ENCODE peak calls at places on chromosome X, in five cellular contexts. One of them, this sample, is unnamed.

GRCh38 chrX:20361890-20362262 is 95.2 kb upstream of the RPS6KA3 start:
- DNase-seq in pancreas: no peak
- DNase-seq in endothelial cell: no peak
- DNase-seq in fibroblast of gingiva: peak; percentile 47
- DNase-seq in dermis blood vessel endothelial cell: no peak
- DNase-seq in this sample: no peak

GRCh38 chrX:1794586-1794985 is 179.7 kb downstream of the ASMT start:
- DNase-seq in pancreas: no peak
- DNase-seq in endothelial cell: no peak
- DNase-seq in fibroblast of gingiva: no peak
- DNase-seq in dermis blood vessel endothelial cell: no peak
- DNase-seq in this sample: no peak

GRCh38 chrX:130830599-130831346 is 72.2 kb downstream of the ENOX2 start:
- DNase-seq in pancreas: no peak
- DNase-seq in endothelial cell: no peak
- DNase-seq in fibroblast of gingiva: no peak
- DNase-seq in dermis blood vessel endothelial cell: no peak
- DNase-seq in this sample: no peak

GRCh38 chrX:108947205-108947604 is 210.8 kb upstream of the IRS4 start:
- DNase-seq in pancreas: no peak
- DNase-seq in endothelial cell: no peak
- DNase-seq in fibroblast of gingiva: no peak
- DNase-seq in dermis blood vessel endothelial cell: no peak
- DNase-seq in this sample: no peak

GRCh38 chrX:13140007-13140406 is 95.6 kb upstream of the FAM9C start:
- DNase-seq in pancreas: peak; percentile 56
- DNase-seq in endothelial cell: no peak
- DNase-seq in fibroblast of gingiva: no peak
- DNase-seq in dermis blood vessel endothelial cell: no peak
- DNase-seq in this sample: no peak

GRCh38 chrX:153762636-153763173 is 1.3 kb upstream of the PLXNB3 start:
- DNase-seq in pancreas: no peak
- DNase-seq in endothelial cell: no peak
- DNase-seq in fibroblast of gingiva: no peak
- DNase-seq in dermis blood vessel endothelial cell: no peak
- DNase-seq in this sample: no peak

GRCh38 chrX:135315864-135316263 is 6.6 kb downstream of the ETDC start:
- DNase-seq in pancreas: no peak
- DNase-seq in endothelial cell: no peak
- DNase-seq in fibroblast of gingiva: no peak
- DNase-seq in dermis blood vessel endothelial cell: no peak
- DNase-seq in this sample: no peak

GRCh38 chrX:49061916-49062315 is 3.1 kb downstream of the CCDC120 start:
- DNase-seq in pancreas: no peak
- DNase-seq in endothelial cell: no peak
- DNase-seq in fibroblast of gingiva: no peak
- DNase-seq in dermis blood vessel endothelial cell: no peak
- DNase-seq in this sample: no peak

GRCh38 chrX:114924423-114924822 is 93.0 kb downstream of the IL13RA2 start:
- DNase-seq in pancreas: no peak
- DNase-seq in endothelial cell: no peak
- DNase-seq in fibroblast of gingiva: no peak
- DNase-seq in dermis blood vessel endothelial cell: no peak
- DNase-seq in this sample: no peak

GRCh38 chrX:110989869-110990268 is 106.1 kb upstream of the PAK3 start:
- DNase-seq in pancreas: no peak
- DNase-seq in endothelial cell: no peak
- DNase-seq in fibroblast of gingiva: no peak
- DNase-seq in dermis blood vessel endothelial cell: no peak
- DNase-seq in this sample: no peak

GRCh38 chrX:106902684-106903083 is 457 bp downstream of the RIPPLY1 start:
- DNase-seq in pancreas: no peak
- DNase-seq in endothelial cell: no peak
- DNase-seq in fibroblast of gingiva: no peak
- DNase-seq in dermis blood vessel endothelial cell: no peak
- DNase-seq in this sample: no peak

GRCh38 chrX:7996414-7996813 is 69.2 kb upstream of the PNPLA4 start:
- DNase-seq in pancreas: no peak
- DNase-seq in endothelial cell: peak; percentile 24
- DNase-seq in fibroblast of gingiva: peak; percentile 1
- DNase-seq in dermis blood vessel endothelial cell: peak; percentile 48
- DNase-seq in this sample: peak; percentile 2

GRCh38 chrX:143635915-143636314 is at the start of gene SLITRK4:
- DNase-seq in pancreas: no peak
- DNase-seq in endothelial cell: peak; percentile 50
- DNase-seq in fibroblast of gingiva: no peak
- DNase-seq in dermis blood vessel endothelial cell: no peak
- DNase-seq in this sample: peak; percentile 6

GRCh38 chrX:64996805-64997204 is 20.6 kb upstream of the ZC4H2 start:
- DNase-seq in pancreas: no peak
- DNase-seq in endothelial cell: no peak
- DNase-seq in fibroblast of gingiva: no peak
- DNase-seq in dermis blood vessel endothelial cell: no peak
- DNase-seq in this sample: no peak

GRCh38 chrX:134371133-134371532 is 88.8 kb upstream of the HPRT1 start:
- DNase-seq in pancreas: no peak
- DNase-seq in endothelial cell: no peak
- DNase-seq in fibroblast of gingiva: no peak
- DNase-seq in dermis blood vessel endothelial cell: no peak
- DNase-seq in this sample: no peak

GRCh38 chrX:623599-624323 is 6.8 kb upstream of the SHOX start:
- DNase-seq in pancreas: no peak
- DNase-seq in endothelial cell: no peak
- DNase-seq in fibroblast of gingiva: no peak
- DNase-seq in dermis blood vessel endothelial cell: peak; percentile 21
- DNase-seq in this sample: no peak

GRCh38 chrX:130378008-130378669 is 7.3 kb downstream of the GPR119 start:
- DNase-seq in pancreas: no peak
- DNase-seq in endothelial cell: no peak
- DNase-seq in fibroblast of gingiva: no peak
- DNase-seq in dermis blood vessel endothelial cell: no peak
- DNase-seq in this sample: no peak

GRCh38 chrX:43860646-43861370 is 21.4 kb downstream of the MAOB start:
- DNase-seq in pancreas: no peak
- DNase-seq in endothelial cell: no peak
- DNase-seq in fibroblast of gingiva: peak; percentile 1
- DNase-seq in dermis blood vessel endothelial cell: peak; percentile 84
- DNase-seq in this sample: no peak